ENCODE peak calls at places on chromosome 22, in eight cellular contexts. V, G, D, T, J, Y, Z and R are unnamed samples.

GRCh38 chr22:17777005-17777716 is 2.9 kb upstream of the BID start:
- DNase-seq in V (no peak), G (no peak), D (no peak), T (no peak), J (no peak), Y (peak; percentile 75), Z (no peak), R (no peak)

GRCh38 chr22:46681010-46681409 is 57.0 kb downstream of the CERK start:
- DNase-seq in V (no peak), G (no peak), D (no peak), T (no peak), J (no peak), Y (no peak), Z (no peak), R (no peak)

GRCh38 chr22:39197578-39197977 is 45.1 kb upstream of the CBX7 start:
- DNase-seq in V (no peak), G (no peak), D (no peak), T (no peak), J (no peak), Y (no peak), Z (no peak), R (no peak)

GRCh38 chr22:50162391-50162956 is 8.1 kb upstream of the PANX2 start:
- DNase-seq in V (no peak), G (no peak), D (no peak), T (no peak), J (no peak), Y (peak; percentile 28), Z (no peak), R (no peak)

GRCh38 chr22:19691007-19691720 is 23.1 kb upstream of the SEPTIN5 start:
- DNase-seq in V (no peak), G (no peak), D (no peak), T (no peak), J (no peak), Y (no peak), Z (no peak), R (no peak)

GRCh38 chr22:49935561-49935960 is 17.1 kb downstream of the CRELD2 start:
- DNase-seq in V (no peak), G (no peak), D (no peak), T (no peak), J (no peak), Y (no peak), Z (no peak), R (no peak)

GRCh38 chr22:19174106-19175025 is 4.2 kb downstream of the SLC25A1 start:
- DNase-seq in V (peak; percentile 50), G (peak; percentile 65), D (peak; percentile 32), T (peak; percentile 69), J (peak; percentile 71), Y (no peak), Z (no peak), R (no peak)

GRCh38 chr22:19047993-19048392 is 74.2 kb downstream of the DGCR2 start:
- DNase-seq in V (no peak), G (no peak), D (no peak), T (no peak), J (no peak), Y (no peak), Z (no peak), R (no peak)

GRCh38 chr22:36237462-36238347 is 1.6 kb downstream of the APOL2 start:
- DNase-seq in V (no peak), G (peak; percentile 23), D (peak; percentile 53), T (no peak), J (no peak), Y (no peak), Z (no peak), R (no peak)

GRCh38 chr22:48121984-48122383 is 1359.5 kb downstream of the TBC1D22A start:
- DNase-seq in V (no peak), G (no peak), D (no peak), T (no peak), J (no peak), Y (no peak), Z (no peak), R (no peak)

GRCh38 chr22:48301421-48301820 is 1526.3 kb downstream of the BRD1 start:
- DNase-seq in V (no peak), G (no peak), D (peak; percentile 71), T (no peak), J (no peak), Y (peak; percentile 86), Z (no peak), R (no peak)

GRCh38 chr22:20107951-20108756 is 7.8 kb upstream of the RANBP1 start:
- DNase-seq in V (no peak), G (no peak), D (no peak), T (no peak), J (no peak), Y (peak; percentile 38), Z (no peak), R (no peak)

GRCh38 chr22:43183496-43184263 is 3.3 kb downstream of the TTLL12 start:
- DNase-seq in V (peak; percentile 28), G (no peak), D (no peak), T (peak; percentile 63), J (no peak), Y (no peak), Z (no peak), R (no peak)

GRCh38 chr22:18068381-18068988 is 9.3 kb upstream of the PEX26 start:
- DNase-seq in V (no peak), G (no peak), D (no peak), T (peak; percentile 65), J (no peak), Y (no peak), Z (no peak), R (no peak)

GRCh38 chr22:23815781-23816551 is 22.8 kb downstream of the DERL3 start:
- DNase-seq in V (no peak), G (no peak), D (no peak), T (no peak), J (no peak), Y (peak; percentile 3), Z (no peak), R (no peak)

GRCh38 chr22:39439170-39439569 is 17.6 kb upstream of the MGAT3 start:
- DNase-seq in V (peak; percentile 85), G (no peak), D (no peak), T (peak; percentile 61), J (no peak), Y (no peak), Z (no peak), R (no peak)

GRCh38 chr22:26210390-26210789 is 41.1 kb downstream of the SEZ6L start:
- DNase-seq in V (no peak), G (no peak), D (no peak), T (no peak), J (no peak), Y (no peak), Z (no peak), R (no peak)

GRCh38 chr22:26214466-26214865 is 45.2 kb downstream of the SEZ6L start:
- DNase-seq in V (no peak), G (no peak), D (no peak), T (no peak), J (no peak), Y (no peak), Z (no peak), R (no peak)

GRCh38 chr22:26213826-26214225 is 44.6 kb downstream of the SEZ6L start:
- DNase-seq in V (no peak), G (no peak), D (no peak), T (no peak), J (no peak), Y (no peak), Z (no peak), R (no peak)

DNA sequence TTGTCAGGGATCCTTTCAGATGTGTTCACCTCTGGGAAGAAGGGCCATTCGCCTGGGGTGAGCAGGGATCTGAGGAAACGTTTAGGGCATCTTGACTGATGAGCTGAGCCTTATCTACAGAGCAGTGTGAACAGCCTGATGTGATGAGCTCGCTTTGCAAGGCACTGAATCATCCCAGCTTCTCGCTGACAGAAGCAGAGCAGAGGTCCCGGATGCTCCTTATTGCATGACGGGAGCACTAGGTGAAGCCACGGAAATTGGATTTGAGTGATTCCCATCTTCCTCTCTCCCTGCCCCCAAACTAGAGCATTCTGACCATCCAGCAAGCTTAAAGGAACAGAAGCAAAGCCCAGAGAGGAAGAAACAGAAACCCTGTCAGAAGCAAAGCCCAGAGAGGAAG is 46.5 kb downstream of the SEZ6L start:
- DNase-seq in V (no peak), G (no peak), D (no peak), T (no peak), J (no peak), Y (no peak), Z (no peak), R (no peak)
- H3K27me3 ChIP-seq in V (no peaks in the 10 kb centered on the region), G (no peaks in the 10 kb centered on the region), D (no peaks in the 10 kb centered on the region), T (no peaks in the 10 kb centered on the region), J (no peaks in the 10 kb centered on the region), Y (peaks cover 38% of the 10 kb centered on the region), Z (no peaks in the 10 kb centered on the region), R (no peaks in the 10 kb centered on the region)

GRCh38 chr22:29311468-29312217 is 3.9 kb downstream of the RASL10A start:
- DNase-seq in V (no peak), G (no peak), D (no peak), T (no peak), J (peak; percentile 34), Y (peak; percentile 50), Z (peak; percentile 65), R (no peak)

GRCh38 chr22:29312218-29313125 is 3.0 kb downstream of the RASL10A start:
- DNase-seq in V (no peak), G (no peak), D (no peak), T (no peak), J (peak; percentile 23), Y (peak; percentile 51), Z (no peak), R (no peak)

GRCh38 chr22:29309332-29310064 is 3.0 kb downstream of the GAS2L1 start:
- DNase-seq in V (no peak), G (no peak), D (no peak), T (no peak), J (peak; percentile 42), Y (peak; percentile 62), Z (peak; percentile 65), R (no peak)

GRCh38 chr22:29310065-29310862 is 3.8 kb downstream of the GAS2L1 start:
- DNase-seq in V (no peak), G (no peak), D (peak; percentile 61), T (no peak), J (peak; percentile 53), Y (no peak), Z (no peak), R (no peak)

GRCh38 chr22:29310863-29311339 is 4.5 kb downstream of the GAS2L1 start:
- DNase-seq in V (peak; percentile 98), G (peak; percentile 84), D (peak; percentile 96), T (peak; percentile 96), J (peak; percentile 79), Y (peak; percentile 95), Z (peak; percentile 98), R (peak; percentile 83)
- H3K27me3 ChIP-seq in V (peaks cover 23% of the 10 kb centered on the region), G (peaks cover 22% of the 10 kb centered on the region), D (peaks cover 17% of the 10 kb centered on the region), T (peaks cover 23% of the 10 kb centered on the region), J (no peaks in the 10 kb centered on the region), Y (peaks cover 30% of the 10 kb centered on the region), Z (peaks cover 22% of the 10 kb centered on the region), R (peaks cover 30% of the 10 kb centered on the region)

GRCh38 chr22:25066861-25067435 is 114.4 kb downstream of the KIAA1671 start:
- DNase-seq in V (no peak), G (no peak), D (no peak), T (no peak), J (no peak), Y (no peak), Z (no peak), R (no peak)
- H3K27me3 ChIP-seq in V (peaks cover 2% of the 10 kb centered on the region), G (no peaks in the 10 kb centered on the region), D (no peaks in the 10 kb centered on the region), T (no peaks in the 10 kb centered on the region), J (no peaks in the 10 kb centered on the region), Y (no peaks in the 10 kb centered on the region), Z (no peaks in the 10 kb centered on the region), R (no peaks in the 10 kb centered on the region)

DNA sequence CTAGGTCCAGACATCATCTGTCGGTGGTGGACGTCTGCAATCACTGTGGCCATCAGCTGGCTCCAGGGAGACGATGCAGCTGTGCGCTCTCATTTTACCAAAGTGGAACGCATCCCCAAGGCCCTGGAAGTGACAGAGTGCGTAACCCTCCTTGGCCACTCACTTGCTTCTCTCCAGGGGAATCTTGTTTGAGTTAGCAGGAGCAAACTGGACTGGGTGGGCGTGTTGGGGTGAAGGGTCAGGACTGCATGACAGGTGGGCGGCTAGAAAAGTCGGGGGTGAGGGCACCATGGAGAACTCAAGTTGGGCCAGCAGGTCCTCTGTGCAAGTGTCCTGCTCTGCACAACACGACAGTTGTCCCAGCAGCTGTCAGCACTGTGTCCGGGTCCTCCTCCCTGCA is 16.2 kb downstream of the SHISA8 start:
- DNase-seq in V (no peak), G (no peak), D (no peak), T (no peak), J (no peak), Y (no peak), Z (no peak), R (no peak)
- H3K27me3 ChIP-seq in V (no peaks in the 10 kb centered on the region), G (no peaks in the 10 kb centered on the region), D (no peaks in the 10 kb centered on the region), T (no peaks in the 10 kb centered on the region), J (no peaks in the 10 kb centered on the region), Y (no peaks in the 10 kb centered on the region), Z (no peaks in the 10 kb centered on the region), R (no peaks in the 10 kb centered on the region)